ENCODE peak calls at places on chromosomes 7 and 10, in nine cellular contexts. E is dorsolateral prefrontal cortex, V is mammary epithelial cell, Y is AG04449, B is fibroblast of lung, U is psoas muscle, Z is body of pancreas, C is HFF-Myc, S is adrenal gland. T is an unnamed sample.

GRCh38 chr10:69004821-69005220 is 16.2 kb downstream of the KIFBP start:
- DNase-seq in Y (no peak), V (no peak), C (no peak), Z (no peak), B (peak; percentile 34), E (no peak), S (no peak), U (no peak), T (no peak)

GRCh38 chr7:116518971-116519370 is 5.9 kb upstream of the CAV1 start:
- DNase-seq in Z (no peak), Y (no peak), V (no peak), C (no peak), E (no peak), B (no peak), U (no peak), S (no peak), T (no peak)

GRCh38 chr10:108204528-108205313 is 1040.2 kb upstream of the SORCS1 start:
- DNase-seq in Y (no peak), V (peak; percentile 55), Z (peak; percentile 18), B (peak; percentile 1), E (peak; percentile 38), C (peak; percentile 2), U (no peak), S (no peak), T (no peak)

GRCh38 chr10:79449181-79450146 is 4.0 kb upstream of the ZCCHC24 start:
- DNase-seq in E (no peak), U (peak; percentile 76), C (no peak), B (no peak), V (no peak), S (no peak), Y (no peak), Z (no peak), T (no peak)

GRCh38 chr7:133060016-133060415 is 21.9 kb downstream of the CHCHD3 start:
- DNase-seq in B (no peak), Y (no peak), U (no peak), Z (peak; percentile 57), V (no peak), C (no peak), E (no peak), S (no peak), T (no peak)

GRCh38 chr7:70707823-70708243 is 424.1 kb upstream of the GALNT17 start:
- DNase-seq in V (no peak), B (peak; percentile 19), Z (no peak), U (no peak), C (no peak), Y (no peak), S (no peak), E (no peak), T (no peak)

GRCh38 chr7:77413861-77414424 is 2.2 kb downstream of the GSAP start:
- DNase-seq in S (no peak), V (peak; percentile 57), Z (no peak), C (no peak), Y (no peak), E (no peak), B (peak; percentile 40), U (no peak), T (no peak)

GRCh38 chr7:73668103-73668937 is 689 bp downstream of the VPS37D start:
- DNase-seq in U (peak; percentile 40), C (no peak), Z (peak; percentile 16), Y (no peak), E (no peak), B (peak; percentile 7), S (no peak), V (no peak), T (no peak)

GRCh38 chr7:6571160-6571779 is 6.0 kb upstream of the ZDHHC4 start:
- DNase-seq in E (no peak), Z (no peak), C (no peak), B (no peak), Y (no peak), V (no peak), U (no peak), S (no peak), T (no peak)

GRCh38 chr10:43226441-43226840 is 40.4 kb downstream of the RASGEF1A start:
- DNase-seq in Y (no peak), Z (peak; percentile 1), E (no peak), V (no peak), B (no peak), U (no peak), S (peak; percentile 10), C (no peak), T (no peak)

GRCh38 chr10:5559642-5560141 is 34.9 kb downstream of the CALML3 start:
- DNase-seq in V (no peak), U (no peak), Y (no peak), B (peak; percentile 89), Z (no peak), E (no peak), S (no peak), C (peak; percentile 63), T (no peak)

GRCh38 chr7:10684606-10685005 is 289.1 kb upstream of the PHF14 start:
- DNase-seq in Y (no peak), S (no peak), V (no peak), B (no peak), C (no peak), U (no peak), E (no peak), Z (no peak), T (no peak)

GRCh38 chr7:47931788-47932425 is 16.4 kb downstream of the PKD1L1 start:
- DNase-seq in Y (no peak), U (no peak), Z (no peak), C (no peak), V (peak; percentile 29), E (no peak), S (no peak), B (peak; percentile 83), T (peak; percentile 37)

GRCh38 chr7:116025098-116025809 is 5.3 kb downstream of the TFEC start:
- DNase-seq in E (no peak), U (no peak), V (peak; percentile 3), Z (no peak), Y (no peak), S (no peak), B (peak; percentile 6), C (no peak), T (no peak)

GRCh38 chr7:111752022-111752582 is 189.8 kb upstream of the IMMP2L start:
- DNase-seq in U (peak; percentile 58), Y (no peak), Z (peak; percentile 54), B (peak; percentile 24), V (peak; percentile 30), S (peak; percentile 47), E (peak; percentile 64), C (no peak), T (no peak)

GRCh38 chr10:29921071-29921446 is 138.3 kb downstream of the JCAD start:
- DNase-seq in C (no peak), Z (no peak), E (no peak), S (peak; percentile 22), Y (no peak), B (no peak), U (no peak), V (peak; percentile 66), T (no peak)

GRCh38 chr7:2804227-2804763 is 39.8 kb downstream of the GNA12 start:
- DNase-seq in C (no peak), E (no peak), B (no peak), U (no peak), Y (no peak), V (no peak), S (no peak), Z (no peak), T (no peak)

DNA sequence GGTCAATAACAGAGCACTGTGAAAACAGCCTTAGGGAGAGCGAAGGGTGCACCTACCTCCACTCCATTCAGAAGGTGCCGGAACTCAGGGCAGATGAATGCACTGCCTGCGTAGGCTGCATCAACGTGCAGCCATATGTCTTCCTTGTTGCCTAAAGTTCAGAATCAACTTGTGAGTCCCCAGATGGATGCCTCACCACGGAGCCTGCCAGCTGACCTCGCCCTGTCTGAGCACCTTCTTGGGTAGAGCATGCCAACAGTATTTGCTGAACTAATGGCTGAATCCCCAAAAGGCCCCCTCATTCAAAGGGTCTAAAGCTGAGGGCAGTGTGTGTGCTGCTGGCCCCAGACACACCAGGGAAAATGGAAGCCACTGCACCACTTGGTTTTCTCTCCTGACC is 48.9 kb upstream of the FIGNL1 start:
- DNase-seq in S (no peak), B (no peak), C (no peak), Y (no peak), V (no peak), E (no peak), Z (no peak), U (no peak), T (no peak)
- TF ChIP-seq CTCF in S (no peak), B (no peak), C (no peak), Y (no peak), V (no peak), E (no peak), Z (no peak), U (no peak), T (no peak)

DNA sequence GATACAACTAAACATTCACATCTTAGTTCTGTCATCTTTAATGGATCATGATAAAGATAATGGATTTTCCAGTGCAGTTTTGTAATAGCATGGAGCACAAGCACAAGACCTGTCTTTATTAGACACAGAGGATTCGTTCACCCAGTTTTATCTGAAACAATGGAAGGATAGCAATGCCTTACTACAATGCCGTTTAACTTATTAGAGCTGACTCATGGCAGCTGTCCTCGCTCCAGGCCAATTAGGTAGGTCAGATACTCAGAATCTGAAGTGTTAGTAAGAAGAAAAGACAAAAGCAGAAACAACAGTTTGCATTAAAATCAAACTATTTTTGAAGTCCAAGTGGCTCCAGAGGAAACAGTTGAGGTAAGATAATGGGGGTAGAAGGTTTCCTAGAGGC is 12.8 kb downstream of the OR13A1 start:
- DNase-seq in C (no peak), Y (no peak), U (no peak), B (no peak), V (peak; percentile 4), S (peak; percentile 15), E (no peak), Z (no peak), T (no peak)
- H3K4me3 ChIP-seq in C (no peak overlapping the region), Y (no peak overlapping the region), U (no peak overlapping the region), B (no peak overlapping the region), V (no peak overlapping the region), S (no peak overlapping the region), E (no peak overlapping the region), Z (no peak overlapping the region), T (no peak overlapping the region)

DNA sequence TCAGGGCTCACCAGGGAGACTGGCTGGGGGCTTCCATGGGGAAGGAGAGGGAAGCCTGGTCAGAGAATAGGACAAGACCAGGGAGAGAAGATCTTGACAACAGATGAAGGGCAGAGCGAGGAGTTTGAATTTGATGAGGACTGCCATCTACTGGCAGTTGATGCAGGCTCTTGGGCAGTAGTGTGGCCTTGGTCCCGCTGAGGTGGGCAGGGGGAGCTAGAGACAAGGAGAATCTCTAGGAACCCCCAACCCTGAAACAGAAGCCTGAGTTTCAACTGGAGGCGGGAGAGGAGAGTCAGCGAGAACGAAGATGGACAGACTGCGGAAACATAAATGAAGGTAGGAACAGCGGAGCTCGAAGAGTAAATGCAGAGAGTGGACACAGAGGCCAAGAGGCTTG is 81.0 kb downstream of the PPP1R3C start:
- DNase-seq in Y (no peak), U (no peak), Z (peak; percentile 65), C (peak; percentile 37), S (peak; percentile 42), E (peak; percentile 46), B (peak; percentile 66), V (peak; percentile 25), T (peak; percentile 14)
- TF ChIP-seq CTCF in Y (peak; percentile 79), U (peak; percentile 59), Z (peak; percentile 44), C (peak; percentile 79), S (peak; percentile 57), E (peak; percentile 53), B (peak; percentile 82), V (peak; percentile 58), T (peak; percentile 82)

DNA sequence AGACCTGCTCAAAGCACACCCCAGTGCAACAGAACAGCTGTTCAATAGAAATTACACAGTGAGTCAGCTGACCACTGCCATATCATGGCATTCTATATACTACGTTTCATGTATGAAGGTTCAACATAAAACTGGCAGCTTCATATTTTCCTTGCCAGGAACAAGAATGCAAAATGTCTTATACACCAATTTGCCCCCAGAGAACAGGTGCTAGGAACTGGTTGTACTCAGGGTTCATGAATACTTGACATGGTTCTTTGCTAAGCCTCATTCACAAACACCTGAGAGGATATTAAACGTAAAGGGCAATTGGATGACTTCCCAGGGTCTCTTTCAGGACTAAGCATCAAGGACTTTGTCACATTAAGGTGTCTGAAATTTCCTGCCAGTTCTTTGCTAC is 6.9 kb downstream of the MYOF start:
- DNase-seq in E (no peak), V (peak; percentile 30), B (no peak), Z (no peak), S (no peak), Y (no peak), U (no peak), C (no peak), T (no peak)
- H3K4me3 ChIP-seq in E (no peak overlapping the region), V (no peak overlapping the region), B (no peak overlapping the region), Z (no peak overlapping the region), S (no peak overlapping the region), Y (no peak overlapping the region), U (no peak overlapping the region), C (no peak overlapping the region), T (no peak overlapping the region)

T was measured in AG09309.